ENCODE peak calls at places on chromosomes 1 and 21, in six cellular contexts. B is GM23338, E is SK-N-SH, L is neural progenitor cell, O is GM23248, T is MM.1S. Z is an unnamed sample.

GRCh38 chr1:89733748-89734147 is 87.1 kb upstream of the LRRC8D start:
- DNase-seq in B (no peak), E (no peak), L (no peak), O (no peak), T (no peak), Z (no peak)

GRCh38 chr21:41142051-41142795 is 25.7 kb upstream of the BACE2 start:
- DNase-seq in B (peak; percentile 9), E (no peak), L (peak; percentile 21), O (peak; percentile 90), T (no peak), Z (peak; percentile 86)

GRCh38 chr1:119702384-119702783 is 9.3 kb upstream of the PHGDH start:
- DNase-seq in B (no peak), E (no peak), L (no peak), O (peak; percentile 85), T (no peak), Z (peak; percentile 77)

GRCh38 chr1:151720974-151721787 is at the start of gene RIIAD1:
- DNase-seq in B (peak; percentile 78), E (peak; percentile 93), L (peak; percentile 89), O (peak; percentile 61), T (peak; percentile 61), Z (no peak)

GRCh38 chr1:216566809-216567208 is 143.6 kb upstream of the USH2A start:
- DNase-seq in B (peak; percentile 24), E (no peak), L (no peak), O (peak; percentile 30), T (peak; percentile 44), Z (peak; percentile 82)

GRCh38 chr1:79133703-79134258 is 127.3 kb upstream of the ADGRL4 start:
- DNase-seq in B (no peak), E (no peak), L (no peak), O (peak; percentile 5), T (no peak), Z (no peak)

GRCh38 chr1:61776091-61776490 is 33.8 kb downstream of the PATJ start:
- DNase-seq in B (no peak), E (no peak), L (no peak), O (no peak), T (no peak), Z (no peak)

GRCh38 chr1:180609643-180610555 is 21.9 kb upstream of the XPR1 start:
- DNase-seq in B (no peak), E (no peak), L (no peak), O (peak; percentile 54), T (no peak), Z (no peak)

GRCh38 chr1:66271904-66272254 is 262.1 kb upstream of the SGIP1 start:
- DNase-seq in B (no peak), E (peak; percentile 13), L (no peak), O (peak; percentile 84), T (no peak), Z (peak; percentile 30)

GRCh38 chr1:80153762-80154555 is 1147.4 kb upstream of the ADGRL4 start:
- DNase-seq in B (peak; percentile 41), E (no peak), L (no peak), O (no peak), T (no peak), Z (no peak)

GRCh38 chr1:209218986-209219385 is 364.5 kb upstream of the CAMK1G start:
- DNase-seq in B (no peak), E (no peak), L (no peak), O (no peak), T (no peak), Z (peak; percentile 75)
- H3K27ac ChIP-seq in B (no peak overlapping the region), E (no peak overlapping the region), L (no peak overlapping the region), O (no peak overlapping the region), T (no peak overlapping the region), Z (no peak overlapping the region)

DNA sequence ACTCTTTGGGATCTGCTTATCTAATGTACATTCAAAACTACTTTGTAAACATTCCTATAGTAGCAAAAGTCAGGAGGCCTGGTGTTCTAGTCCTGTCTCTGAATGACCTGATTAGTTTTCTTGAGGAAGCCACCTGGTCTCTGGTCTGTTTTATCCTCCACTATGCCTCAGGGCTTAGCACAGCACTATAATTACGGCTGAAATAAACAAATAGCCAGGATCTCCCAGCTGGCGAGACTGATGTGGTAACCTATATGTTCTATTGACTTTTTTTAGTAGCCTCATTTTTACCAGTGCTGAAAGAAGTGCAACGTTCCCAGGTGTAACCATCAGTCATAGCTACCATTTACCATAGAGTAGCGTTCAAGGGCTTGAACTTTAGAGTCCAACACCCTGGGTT is 24.2 kb upstream of the RPL11 start:
- DNase-seq in B (no peak), E (no peak), L (no peak), O (no peak), T (no peak), Z (no peak)
- TF ChIP-seq EZH2phosphoT487 in B (no peak), E (no peak), L (no peak), O (no peak), T (no peak), Z (no peak)

DNA sequence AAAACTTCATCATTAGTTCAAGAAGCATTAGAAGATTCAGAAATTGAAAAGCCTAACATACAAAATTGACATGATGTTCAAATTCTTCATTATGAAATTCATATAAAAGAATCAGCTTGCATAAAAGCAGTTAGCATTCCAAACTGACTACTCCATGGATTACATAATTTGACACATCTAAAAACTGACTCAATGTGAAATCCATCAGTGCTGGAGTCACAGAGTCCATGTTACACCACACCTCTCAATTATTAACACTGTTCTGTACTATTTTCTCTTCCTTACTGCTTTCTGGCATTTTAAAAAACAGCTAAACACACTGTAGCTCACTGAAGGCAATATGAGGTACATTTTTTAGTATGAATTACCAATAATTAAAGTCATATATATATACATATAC is 28.0 kb downstream of the ARHGAP29 start:
- DNase-seq in B (no peak), E (no peak), L (no peak), O (peak; percentile 86), T (no peak), Z (peak; percentile 27)
- H3F3A ChIP-seq in B (no peaks in the 10 kb centered on the region), E (peaks cover 6% of the 10 kb centered on the region), L (no peaks in the 10 kb centered on the region), O (peaks cover 62% of the 10 kb centered on the region), T (no peaks in the 10 kb centered on the region), Z (peaks cover 31% of the 10 kb centered on the region)

DNA sequence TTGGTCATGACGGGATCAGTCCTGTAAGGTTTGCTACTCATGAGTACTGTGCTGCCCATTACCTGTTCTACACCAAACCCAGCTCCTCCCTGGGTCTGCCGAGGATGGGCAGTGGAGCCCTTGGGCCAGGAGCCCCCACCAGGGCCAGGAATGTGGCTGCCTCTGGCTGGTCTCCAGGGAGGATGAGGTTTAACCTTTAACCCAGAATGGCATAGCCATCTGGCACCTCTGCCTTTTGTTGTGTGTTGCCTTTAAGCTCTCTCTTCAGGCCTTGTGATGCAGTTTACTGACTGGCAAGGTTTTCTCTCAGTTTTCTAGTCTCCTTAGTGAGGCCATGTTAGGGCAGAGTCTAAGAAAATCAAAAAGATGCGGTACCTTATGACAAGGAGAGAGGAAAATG is 38.6 kb downstream of the SIPA1L2 start:
- DNase-seq in B (no peak), E (no peak), L (peak; percentile 48), O (no peak), T (no peak), Z (no peak)
- H3K27ac ChIP-seq in B (peak overlapping the region; percentile 30), E (no peak overlapping the region), L (peak overlapping the region; percentile 49), O (no peak overlapping the region), T (no peak overlapping the region), Z (no peak overlapping the region)

Z was measured in PC-3.